ENCODE peak calls at places on chromosomes 16 and 17, in four cellular contexts. B is colonic mucosa, P is PC-9, L is uterus. Z is an unnamed sample. For H3K27me3, the result is how much of the 10 kb centered on the place peaks cover.

GRCh38 chr16:11677451-11677951 is 9.2 kb downstream of the SNN start:
- DNase-seq in B (no peak), P (no peak), L (no peak), Z (no peak)

GRCh38 chr17:70168979-70169706 is at the start of gene KCNJ2:
- DNase-seq in B (peak), P (no peak), L (peak), Z (peak)

GRCh38 chr17:48541574-48542113 is 3.3 kb downstream of the HOXB2 start:
- DNase-seq in B (no peak), P (no peak), L (peak), Z (no peak)

GRCh38 chr17:76048711-76049110 is 21.6 kb upstream of the EVPL start:
- DNase-seq in B (no peak), P (peak), L (no peak), Z (no peak)

GRCh38 chr17:1099242-1099641 is 80.5 kb downstream of the ABR start:
- DNase-seq in B (no peak), P (no peak), L (no peak), Z (no peak)

GRCh38 chr17:27624555-27624954 is 6.4 kb upstream of the LGALS9 start:
- DNase-seq in B (no peak), P (no peak), L (no peak), Z (no peak)

GRCh38 chr17:54977744-54978143 is 9.2 kb downstream of the STXBP4 start:
- DNase-seq in B (no peak), P (no peak), L (no peak), Z (no peak)

GRCh38 chr16:77682586-77682985 is 39.7 kb upstream of the NUDT7 start:
- DNase-seq in B (no peak), P (no peak), L (no peak), Z (no peak)

GRCh38 chr17:74430706-74431567 is 951 bp upstream of the GPRC5C start:
- DNase-seq in B (peak), P (peak), L (peak), Z (peak)

GRCh38 chr16:17076121-17076757 is 394.5 kb downstream of the XYLT1 start:
- DNase-seq in B (no peak), P (no peak), L (no peak), Z (no peak)

GRCh38 chr16:48531011-48531962 is 78.7 kb downstream of the N4BP1 start:
- DNase-seq in B (no peak), P (no peak), L (peak), Z (no peak)

GRCh38 chr17:44850612-44851011 is 2.9 kb downstream of the HIGD1B start:
- DNase-seq in B (no peak), P (no peak), L (no peak), Z (no peak)

GRCh38 chr17:57993471-57994365 is 5.7 kb upstream of the VEZF1 start:
- DNase-seq in B (no peak), P (no peak), L (no peak), Z (no peak)

GRCh38 chr16:2250652-2251280 is 621 bp downstream of the ECI1 start:
- DNase-seq in B (peak), P (peak), L (no peak), Z (no peak)

GRCh38 chr17:56598471-56598870 is 5.0 kb downstream of the NOG start:
- DNase-seq in B (no peak), P (no peak), L (no peak), Z (no peak)

GRCh38 chr16:87422106-87422505 is 30.0 kb downstream of the MAP1LC3B start:
- DNase-seq in B (no peak), P (no peak), L (no peak), Z (no peak)

GRCh38 chr16:23240994-23241393 is 58.4 kb downstream of the SCNN1G start:
- DNase-seq in B (no peak), P (no peak), L (no peak), Z (no peak)

GRCh38 chr16:10225653-10226052 is 43.4 kb upstream of the GRIN2A start:
- DNase-seq in B (no peak), P (no peak), L (no peak), Z (no peak)

GRCh38 chr16:695355-696089 is 5.3 kb upstream of the WDR24 start:
- DNase-seq in B (peak), P (peak), L (no peak), Z (no peak)

GRCh38 chr16:12646490-12647274 is 157.0 kb downstream of the CPPED1 start:
- DNase-seq in B (no peak), P (peak), L (no peak), Z (peak)

GRCh38 chr16:81522141-81522701 is 77.6 kb downstream of the CMIP start:
- DNase-seq in B (no peak), P (no peak), L (no peak), Z (no peak)

GRCh38 chr16:68711421-68712139 is 25.5 kb upstream of the CDH1 start:
- DNase-seq in B (no peak), P (no peak), L (no peak), Z (no peak)

GRCh38 chr17:39236981-39237441 is 11.3 kb upstream of the STAC2 start:
- DNase-seq in B (no peak), P (no peak), L (no peak), Z (no peak)

GRCh38 chr17:31919802-31920525 is 16.8 kb upstream of the SUZ12 start:
- DNase-seq in B (no peak), P (no peak), L (no peak), Z (no peak)

DNA sequence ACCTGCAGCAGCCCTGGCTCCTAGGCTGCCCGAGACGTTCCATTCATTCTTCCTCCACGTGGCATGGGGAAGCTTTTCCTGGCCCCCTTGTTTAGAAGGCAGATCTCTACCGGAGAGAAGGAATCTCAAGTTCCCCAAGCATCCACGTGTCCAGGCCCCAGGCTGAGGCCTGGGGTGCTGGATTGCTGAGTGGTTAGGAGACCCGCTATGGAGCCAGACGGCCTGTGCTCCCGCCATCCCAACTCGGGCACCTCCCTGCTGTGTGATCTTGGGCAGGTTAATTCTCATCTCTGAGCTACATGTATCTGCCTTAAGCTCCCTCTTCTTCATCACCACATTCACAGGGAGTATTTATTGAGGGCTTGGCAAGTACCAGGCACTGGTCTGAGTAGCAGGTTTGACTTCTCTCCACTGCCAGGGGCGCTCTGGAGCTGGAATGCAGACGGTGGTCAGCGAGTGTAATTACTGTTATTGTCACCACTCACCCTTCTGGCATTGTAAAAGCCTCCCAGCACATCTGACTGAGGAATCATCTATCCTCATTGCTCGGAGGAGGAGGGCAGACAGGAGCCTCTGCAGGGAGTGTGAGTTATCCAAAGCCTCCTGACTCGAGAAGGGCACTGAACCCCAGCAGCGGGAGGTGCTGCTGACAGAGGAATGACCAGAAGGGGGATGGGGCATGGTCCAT is 1.1 kb upstream of the ADGRG1 start:
- DNase-seq in B (no peak), P (peak), L (no peak), Z (no peak)
- H3K27ac ChIP-seq in B (no peak), P (peak), L (peak), Z (peak)

DNA sequence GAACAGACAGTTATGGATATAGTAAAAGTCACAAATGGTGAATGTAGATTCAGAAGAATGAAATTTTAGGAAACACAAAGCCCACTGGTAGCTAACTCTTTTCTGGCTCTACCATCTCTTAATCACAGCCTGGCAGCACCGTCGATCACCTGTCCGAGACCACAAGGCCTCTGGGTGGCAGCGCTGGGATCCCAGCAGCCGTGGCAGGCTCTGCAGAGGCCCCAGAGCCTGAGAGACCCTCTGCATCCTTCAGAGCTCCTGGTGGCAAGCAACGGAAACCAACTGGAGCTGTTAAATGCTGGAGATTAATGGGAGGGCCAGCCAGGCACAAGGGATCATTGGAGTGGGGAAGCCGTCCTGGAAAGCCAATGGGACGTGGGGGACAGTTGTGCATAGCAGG is 26.3 kb downstream of the LAT start:
- DNase-seq in B (no peak), P (no peak), L (no peak), Z (no peak)
- TF ChIP-seq CTCF in B (no peak), P (no peak), L (no peak), Z (no peak)

DNA sequence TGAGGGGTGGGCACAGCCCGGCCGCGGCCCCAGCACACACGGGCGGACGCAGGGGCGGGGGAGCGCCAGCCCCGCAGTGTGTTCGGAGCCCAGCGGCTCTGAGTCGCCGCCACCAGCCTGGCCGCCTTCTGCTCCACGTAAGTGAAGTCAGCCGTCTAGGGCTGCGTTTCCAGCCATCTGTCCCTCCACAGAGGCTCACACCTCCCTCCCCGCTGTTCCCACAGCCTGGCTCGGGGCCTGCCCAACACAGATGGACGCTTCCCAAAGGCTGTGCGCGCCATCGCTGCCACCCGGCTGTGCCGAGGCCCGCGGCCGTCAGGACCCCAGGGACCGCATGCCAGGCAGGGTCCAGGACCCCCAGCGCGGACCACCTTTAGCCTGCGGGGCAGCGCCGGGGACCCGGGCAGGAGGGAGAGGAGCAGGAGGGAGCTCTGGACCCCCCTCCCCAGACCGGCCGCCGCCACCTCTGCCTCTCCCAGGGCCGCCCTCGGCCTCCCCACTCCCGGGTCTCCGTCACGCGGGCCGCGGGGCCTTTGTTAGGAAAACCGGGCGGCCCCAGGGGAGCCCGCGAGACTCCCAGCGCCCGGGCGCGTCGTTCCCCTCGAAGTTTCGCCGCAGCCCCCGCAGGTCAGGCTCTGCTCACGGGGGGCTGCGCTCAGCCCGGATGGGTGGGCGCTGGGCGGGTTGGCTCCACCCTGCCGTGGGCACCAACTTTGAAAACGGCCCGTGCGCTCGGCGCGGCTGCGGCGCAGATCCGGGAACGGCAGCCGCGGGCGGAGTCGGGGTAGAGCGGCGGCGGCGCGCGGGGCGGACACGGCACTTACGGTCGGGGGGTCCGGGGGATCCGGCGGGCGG is 36.6 kb downstream of the CBFA2T3 start:
- DNase-seq in B (no peak), P (no peak), L (no peak), Z (peak)
- H3K27me3 ChIP-seq in B (under half), P (under half), L (under half), Z (under half)

GRCh38 chr17:29133146-29133713 is 47.0 kb downstream of the MYO18A start:
- DNase-seq in B (no peak), P (peak), L (peak), Z (peak)
- H3K27ac ChIP-seq in B (no peak), P (peak), L (peak), Z (peak)

DNA sequence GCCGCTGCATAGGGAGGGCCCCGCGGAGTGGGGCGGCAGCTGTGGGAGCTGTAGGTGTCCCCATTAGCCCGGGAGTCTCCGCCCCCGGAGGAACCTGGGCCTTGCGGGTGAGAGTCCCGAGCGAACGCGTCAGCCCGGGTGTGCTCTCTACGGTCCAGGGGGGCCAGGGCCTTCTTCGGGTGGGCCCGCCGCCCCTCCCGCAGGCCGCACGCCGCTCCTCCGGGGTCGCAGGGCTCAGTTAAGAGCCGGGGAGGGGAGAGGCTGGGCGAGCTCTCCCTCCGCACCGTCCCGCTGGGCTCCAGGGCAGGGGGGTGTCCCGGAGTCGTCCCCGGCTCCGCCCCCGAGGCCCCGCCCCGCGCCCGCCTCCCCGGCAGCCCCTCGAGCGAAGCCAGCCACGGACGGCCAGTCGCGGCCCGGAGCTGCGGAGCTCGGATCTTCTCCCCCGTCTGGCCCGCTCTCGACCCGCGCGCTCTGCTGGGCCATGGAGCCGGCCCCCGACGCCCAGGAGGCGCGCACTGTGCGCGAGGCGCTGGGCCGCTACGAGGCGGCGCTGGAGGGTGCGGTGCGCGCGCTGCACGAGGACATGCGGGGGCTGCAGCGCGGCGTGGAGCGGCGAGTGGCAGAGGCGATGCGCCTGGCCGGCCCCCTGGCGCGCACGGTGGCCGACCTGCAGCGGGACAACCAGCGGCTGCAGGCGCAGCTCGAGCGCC is at the start of gene SMTNL2:
- DNase-seq in B (peak), P (no peak), L (no peak), Z (no peak)
- TF ChIP-seq CTCF in B (no peak), P (no peak), L (no peak), Z (no peak)

DNA sequence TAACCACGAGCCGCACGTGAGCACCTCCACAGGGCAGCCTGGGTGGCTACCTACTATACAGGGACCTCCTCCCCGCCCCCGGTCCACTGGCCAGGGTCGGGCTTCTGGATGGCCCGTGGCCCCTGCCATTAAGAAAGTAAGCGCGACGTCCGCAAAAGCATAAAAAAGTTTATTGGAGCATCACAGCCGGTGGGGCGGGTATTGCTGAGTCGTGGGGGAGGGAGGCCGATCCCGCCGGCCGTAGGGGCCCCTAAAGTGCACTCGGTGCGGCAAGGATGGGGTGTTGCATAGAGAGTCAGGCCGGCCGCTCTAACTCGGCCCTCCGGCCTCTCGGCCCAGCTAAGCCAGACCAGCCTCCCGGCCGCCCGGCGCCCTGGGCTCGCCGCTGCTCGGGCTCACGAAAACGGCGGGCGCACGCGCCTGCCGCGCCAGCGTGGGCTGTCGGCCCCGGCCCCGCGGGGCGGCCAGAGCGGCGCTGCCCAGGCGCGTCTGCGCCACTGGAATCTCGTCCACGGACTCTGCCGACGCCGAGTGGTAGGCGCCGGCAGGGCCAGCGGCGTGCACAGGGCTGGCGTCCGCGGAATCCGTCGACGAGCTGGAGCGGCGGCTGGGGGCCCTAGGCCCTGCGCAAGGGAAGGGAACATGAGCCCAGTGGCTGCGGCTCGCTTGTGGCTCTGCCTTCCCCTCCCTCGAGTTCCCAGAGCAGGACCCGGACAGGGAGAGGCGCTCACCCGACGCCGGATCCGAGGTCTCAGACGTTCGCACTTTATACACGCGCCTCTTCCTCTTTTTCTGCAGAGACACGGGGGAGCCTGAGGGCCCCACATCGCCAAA is 1.2 kb upstream of the TPPP3 start:
- DNase-seq in B (no peak), P (no peak), L (no peak), Z (no peak)
- H3K27me3 ChIP-seq in B (under half), P (under half), L (under half), Z (under half)

DNA sequence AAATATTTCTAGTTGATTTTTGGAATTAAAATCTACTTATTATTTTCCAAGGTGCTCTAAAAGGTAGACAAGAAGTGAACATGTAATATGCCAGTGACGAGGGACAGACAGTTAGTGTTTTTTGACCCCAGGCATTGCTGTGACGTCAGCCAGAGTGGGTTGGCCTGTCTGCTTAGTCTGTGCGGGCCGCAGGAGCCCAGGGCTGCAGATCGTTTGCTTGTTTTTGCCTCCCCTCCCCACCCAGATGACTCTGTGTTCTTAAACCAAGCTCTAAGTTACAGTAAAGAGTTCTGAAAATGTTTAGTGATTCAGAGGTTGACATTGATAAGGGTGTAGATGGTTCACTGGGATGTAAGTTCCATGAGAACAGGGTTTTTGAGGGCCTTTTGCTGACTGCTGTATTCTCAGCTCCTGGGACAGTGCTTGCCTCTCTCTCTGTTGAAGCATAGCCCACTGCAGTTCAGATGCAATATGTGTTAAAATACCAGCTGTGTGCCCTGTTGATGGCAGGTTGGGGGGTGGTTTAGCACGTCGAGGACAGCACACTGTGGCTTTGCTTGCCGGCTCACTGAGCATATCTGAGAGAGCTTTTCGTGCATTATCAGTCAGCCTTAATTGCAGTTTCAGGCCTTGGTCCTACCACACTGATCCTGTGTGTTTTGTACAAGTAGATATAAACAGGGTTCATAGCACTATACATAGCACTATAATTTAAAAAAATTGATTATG is 64.8 kb downstream of the SEC14L1 start:
- DNase-seq in B (no peak), P (no peak), L (no peak), Z (no peak)
- H3K27ac ChIP-seq in B (no peak), P (no peak), L (no peak), Z (peak)

DNA sequence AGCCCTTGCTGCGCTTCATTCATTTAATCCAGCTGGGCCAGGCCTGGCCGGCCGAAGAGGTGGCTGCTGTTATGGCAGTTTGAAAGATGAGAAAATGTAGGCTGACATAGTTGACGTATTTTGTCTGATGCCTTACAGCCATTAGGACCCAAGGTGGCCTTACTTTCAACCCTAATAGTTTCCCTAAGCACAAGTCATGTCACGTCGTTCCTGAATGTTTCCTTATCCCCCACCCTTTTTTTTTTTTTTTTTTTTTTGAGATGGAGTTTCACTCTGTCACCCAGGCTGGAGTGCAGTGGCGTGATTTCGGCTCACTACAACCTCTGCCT is 307 bp upstream of the GOT2 start:
- DNase-seq in B (no peak), P (no peak), L (no peak), Z (no peak)
- TF ChIP-seq CTCF in B (no peak), P (peak), L (no peak), Z (no peak)

GRCh38 chr16:65044861-65045260 is 77.0 kb downstream of the CDH11 start:
- DNase-seq in B (no peak), P (no peak), L (no peak), Z (no peak)
- H3K27me3 ChIP-seq in B (under half), P (under half), L (under half), Z (under half)

GRCh38 chr16:75043175-75043937 is 44.5 kb downstream of the ZNRF1 start:
- DNase-seq in B (no peak), P (no peak), L (peak), Z (peak)
- H3K27ac ChIP-seq in B (no peak), P (peak), L (peak), Z (no peak)